ENCODE peak calls at places on chromosomes 2 and 18, in nine cellular contexts. One of them, this sample, is unnamed.

GRCh38 chr2:182132605-182133004 is 147.0 kb downstream of the PPP1R1C start:
- DNase-seq in NCI-H2081 treated with DMSO at 0.1 percent for 48 hours: no peak
- DNase-seq in uterus: no peak
- DNase-seq in iris pigment epithelial cell: peak; percentile 14
- DNase-seq in activated CD4-positive, CD25-positive, alpha-beta regulatory T cell treated with anti-CD3 and anti-CD28 coated beads, Interleukin-2, amount 50 U/mL, for 16 hours: no peak
- DNase-seq in T-helper 1 cell: no peak
- DNase-seq in keratinocyte: no peak
- DNase-seq in NCI-H1105 treated with DMSO at 0.1 percent for 48 hours: peak; percentile 24
- DNase-seq in Right ventricle myocardium superior: no peak
- DNase-seq in this sample: no peak

GRCh38 chr2:80292474-80292873 is 12.1 kb downstream of the LRRTM1 start:
- DNase-seq in NCI-H2081 treated with DMSO at 0.1 percent for 48 hours: no peak
- DNase-seq in iris pigment epithelial cell: no peak
- DNase-seq in keratinocyte: no peak
- DNase-seq in NCI-H1105 treated with DMSO at 0.1 percent for 48 hours: no peak
- DNase-seq in activated CD4-positive, CD25-positive, alpha-beta regulatory T cell treated with anti-CD3 and anti-CD28 coated beads, Interleukin-2, amount 50 U/mL, for 16 hours: no peak
- DNase-seq in T-helper 1 cell: no peak
- DNase-seq in Right ventricle myocardium superior: no peak
- DNase-seq in uterus: no peak
- DNase-seq in this sample: no peak

GRCh38 chr2:20446280-20446916 is 476 bp upstream of the RHOB start:
- DNase-seq in Right ventricle myocardium superior: peak; percentile 56
- DNase-seq in iris pigment epithelial cell: no peak
- DNase-seq in activated CD4-positive, CD25-positive, alpha-beta regulatory T cell treated with anti-CD3 and anti-CD28 coated beads, Interleukin-2, amount 50 U/mL, for 16 hours: no peak
- DNase-seq in uterus: peak; percentile 55
- DNase-seq in T-helper 1 cell: no peak
- DNase-seq in NCI-H1105 treated with DMSO at 0.1 percent for 48 hours: no peak
- DNase-seq in NCI-H2081 treated with DMSO at 0.1 percent for 48 hours: no peak
- DNase-seq in keratinocyte: no peak
- DNase-seq in this sample: no peak

GRCh38 chr18:21703241-21703820 is 1.2 kb downstream of the ABHD3 start:
- DNase-seq in iris pigment epithelial cell: no peak
- DNase-seq in keratinocyte: no peak
- DNase-seq in T-helper 1 cell: no peak
- DNase-seq in NCI-H2081 treated with DMSO at 0.1 percent for 48 hours: no peak
- DNase-seq in Right ventricle myocardium superior: no peak
- DNase-seq in uterus: no peak
- DNase-seq in NCI-H1105 treated with DMSO at 0.1 percent for 48 hours: peak; percentile 30
- DNase-seq in activated CD4-positive, CD25-positive, alpha-beta regulatory T cell treated with anti-CD3 and anti-CD28 coated beads, Interleukin-2, amount 50 U/mL, for 16 hours: no peak
- DNase-seq in this sample: no peak

GRCh38 chr2:241595600-241596140 is 37.1 kb downstream of the BOK start:
- DNase-seq in keratinocyte: no peak
- DNase-seq in uterus: no peak
- DNase-seq in activated CD4-positive, CD25-positive, alpha-beta regulatory T cell treated with anti-CD3 and anti-CD28 coated beads, Interleukin-2, amount 50 U/mL, for 16 hours: no peak
- DNase-seq in T-helper 1 cell: no peak
- DNase-seq in NCI-H2081 treated with DMSO at 0.1 percent for 48 hours: no peak
- DNase-seq in iris pigment epithelial cell: no peak
- DNase-seq in Right ventricle myocardium superior: no peak
- DNase-seq in NCI-H1105 treated with DMSO at 0.1 percent for 48 hours: no peak
- DNase-seq in this sample: no peak

GRCh38 chr18:48136051-48136543 is 205.6 kb upstream of the SMAD2 start:
- DNase-seq in Right ventricle myocardium superior: peak; percentile 57
- DNase-seq in T-helper 1 cell: no peak
- DNase-seq in iris pigment epithelial cell: no peak
- DNase-seq in uterus: no peak
- DNase-seq in activated CD4-positive, CD25-positive, alpha-beta regulatory T cell treated with anti-CD3 and anti-CD28 coated beads, Interleukin-2, amount 50 U/mL, for 16 hours: no peak
- DNase-seq in NCI-H1105 treated with DMSO at 0.1 percent for 48 hours: peak; percentile 54
- DNase-seq in keratinocyte: no peak
- DNase-seq in NCI-H2081 treated with DMSO at 0.1 percent for 48 hours: no peak
- DNase-seq in this sample: no peak

GRCh38 chr2:107669335-107669734 is 157.4 kb upstream of the RGPD4 start:
- DNase-seq in NCI-H1105 treated with DMSO at 0.1 percent for 48 hours: peak; percentile 49
- DNase-seq in T-helper 1 cell: no peak
- DNase-seq in iris pigment epithelial cell: peak; percentile 57
- DNase-seq in activated CD4-positive, CD25-positive, alpha-beta regulatory T cell treated with anti-CD3 and anti-CD28 coated beads, Interleukin-2, amount 50 U/mL, for 16 hours: no peak
- DNase-seq in keratinocyte: no peak
- DNase-seq in uterus: no peak
- DNase-seq in Right ventricle myocardium superior: no peak
- DNase-seq in NCI-H2081 treated with DMSO at 0.1 percent for 48 hours: no peak
- DNase-seq in this sample: no peak

GRCh38 chr2:112946086-112946485 is 31.7 kb upstream of the IL36G start:
- DNase-seq in T-helper 1 cell: no peak
- DNase-seq in iris pigment epithelial cell: no peak
- DNase-seq in activated CD4-positive, CD25-positive, alpha-beta regulatory T cell treated with anti-CD3 and anti-CD28 coated beads, Interleukin-2, amount 50 U/mL, for 16 hours: no peak
- DNase-seq in Right ventricle myocardium superior: no peak
- DNase-seq in NCI-H1105 treated with DMSO at 0.1 percent for 48 hours: no peak
- DNase-seq in NCI-H2081 treated with DMSO at 0.1 percent for 48 hours: no peak
- DNase-seq in uterus: no peak
- DNase-seq in keratinocyte: no peak
- DNase-seq in this sample: no peak

GRCh38 chr18:58045265-58046086 is 1.4 kb downstream of the NEDD4L start:
- DNase-seq in NCI-H2081 treated with DMSO at 0.1 percent for 48 hours: no peak
- DNase-seq in Right ventricle myocardium superior: peak; percentile 44
- DNase-seq in uterus: peak; percentile 20
- DNase-seq in activated CD4-positive, CD25-positive, alpha-beta regulatory T cell treated with anti-CD3 and anti-CD28 coated beads, Interleukin-2, amount 50 U/mL, for 16 hours: no peak
- DNase-seq in NCI-H1105 treated with DMSO at 0.1 percent for 48 hours: peak; percentile 73
- DNase-seq in iris pigment epithelial cell: peak; percentile 39
- DNase-seq in T-helper 1 cell: no peak
- DNase-seq in keratinocyte: peak; percentile 35
- DNase-seq in this sample: no peak

GRCh38 chr2:8090748-8091700 is 590.8 kb upstream of the ID2 start:
- DNase-seq in Right ventricle myocardium superior: peak; percentile 73
- DNase-seq in keratinocyte: peak; percentile 58
- DNase-seq in activated CD4-positive, CD25-positive, alpha-beta regulatory T cell treated with anti-CD3 and anti-CD28 coated beads, Interleukin-2, amount 50 U/mL, for 16 hours: no peak
- DNase-seq in T-helper 1 cell: peak; percentile 61
- DNase-seq in uterus: peak; percentile 29
- DNase-seq in NCI-H1105 treated with DMSO at 0.1 percent for 48 hours: no peak
- DNase-seq in NCI-H2081 treated with DMSO at 0.1 percent for 48 hours: no peak
- DNase-seq in iris pigment epithelial cell: peak; percentile 82
- DNase-seq in this sample: peak; percentile 18

GRCh38 chr2:54455584-54456525 is at the start of gene SPTBN1:
- DNase-seq in iris pigment epithelial cell: peak; percentile 94
- DNase-seq in activated CD4-positive, CD25-positive, alpha-beta regulatory T cell treated with anti-CD3 and anti-CD28 coated beads, Interleukin-2, amount 50 U/mL, for 16 hours: no peak
- DNase-seq in NCI-H1105 treated with DMSO at 0.1 percent for 48 hours: peak; percentile 83
- DNase-seq in keratinocyte: no peak
- DNase-seq in NCI-H2081 treated with DMSO at 0.1 percent for 48 hours: no peak
- DNase-seq in uterus: peak; percentile 95
- DNase-seq in Right ventricle myocardium superior: peak; percentile 94
- DNase-seq in T-helper 1 cell: no peak
- DNase-seq in this sample: peak; percentile 83

GRCh38 chr2:232319117-232320037 is 59.2 kb upstream of the ALPP start:
- DNase-seq in T-helper 1 cell: no peak
- DNase-seq in NCI-H1105 treated with DMSO at 0.1 percent for 48 hours: no peak
- DNase-seq in Right ventricle myocardium superior: no peak
- DNase-seq in NCI-H2081 treated with DMSO at 0.1 percent for 48 hours: no peak
- DNase-seq in keratinocyte: no peak
- DNase-seq in activated CD4-positive, CD25-positive, alpha-beta regulatory T cell treated with anti-CD3 and anti-CD28 coated beads, Interleukin-2, amount 50 U/mL, for 16 hours: no peak
- DNase-seq in iris pigment epithelial cell: no peak
- DNase-seq in uterus: no peak
- DNase-seq in this sample: no peak

GRCh38 chr2:122136071-122136470 is 380.6 kb downstream of the TSN start:
- DNase-seq in T-helper 1 cell: no peak
- DNase-seq in NCI-H2081 treated with DMSO at 0.1 percent for 48 hours: no peak
- DNase-seq in activated CD4-positive, CD25-positive, alpha-beta regulatory T cell treated with anti-CD3 and anti-CD28 coated beads, Interleukin-2, amount 50 U/mL, for 16 hours: no peak
- DNase-seq in keratinocyte: no peak
- DNase-seq in Right ventricle myocardium superior: no peak
- DNase-seq in iris pigment epithelial cell: peak; percentile 11
- DNase-seq in uterus: no peak
- DNase-seq in NCI-H1105 treated with DMSO at 0.1 percent for 48 hours: no peak
- DNase-seq in this sample: no peak

GRCh38 chr2:46793423-46794416 is 121.9 kb downstream of the MCFD2 start:
- DNase-seq in Right ventricle myocardium superior: no peak
- DNase-seq in T-helper 1 cell: no peak
- DNase-seq in NCI-H2081 treated with DMSO at 0.1 percent for 48 hours: no peak
- DNase-seq in uterus: no peak
- DNase-seq in NCI-H1105 treated with DMSO at 0.1 percent for 48 hours: no peak
- DNase-seq in iris pigment epithelial cell: no peak
- DNase-seq in keratinocyte: no peak
- DNase-seq in activated CD4-positive, CD25-positive, alpha-beta regulatory T cell treated with anti-CD3 and anti-CD28 coated beads, Interleukin-2, amount 50 U/mL, for 16 hours: no peak
- DNase-seq in this sample: no peak

GRCh38 chr2:152627010-152627957 is 90.0 kb downstream of the PRPF40A start:
- DNase-seq in iris pigment epithelial cell: peak; percentile 57
- DNase-seq in NCI-H1105 treated with DMSO at 0.1 percent for 48 hours: peak; percentile 21
- DNase-seq in uterus: no peak
- DNase-seq in T-helper 1 cell: no peak
- DNase-seq in keratinocyte: no peak
- DNase-seq in activated CD4-positive, CD25-positive, alpha-beta regulatory T cell treated with anti-CD3 and anti-CD28 coated beads, Interleukin-2, amount 50 U/mL, for 16 hours: no peak
- DNase-seq in NCI-H2081 treated with DMSO at 0.1 percent for 48 hours: no peak
- DNase-seq in Right ventricle myocardium superior: no peak
- DNase-seq in this sample: no peak

GRCh38 chr2:233700028-233700635 is 7.4 kb downstream of the UGT1A6 start:
- DNase-seq in uterus: no peak
- DNase-seq in T-helper 1 cell: no peak
- DNase-seq in iris pigment epithelial cell: peak; percentile 62
- DNase-seq in keratinocyte: no peak
- DNase-seq in activated CD4-positive, CD25-positive, alpha-beta regulatory T cell treated with anti-CD3 and anti-CD28 coated beads, Interleukin-2, amount 50 U/mL, for 16 hours: no peak
- DNase-seq in Right ventricle myocardium superior: no peak
- DNase-seq in NCI-H1105 treated with DMSO at 0.1 percent for 48 hours: peak; percentile 66
- DNase-seq in NCI-H2081 treated with DMSO at 0.1 percent for 48 hours: no peak
- DNase-seq in this sample: no peak

GRCh38 chr2:120298173-120298835 is 45.7 kb downstream of the RALB start:
- DNase-seq in activated CD4-positive, CD25-positive, alpha-beta regulatory T cell treated with anti-CD3 and anti-CD28 coated beads, Interleukin-2, amount 50 U/mL, for 16 hours: no peak
- DNase-seq in Right ventricle myocardium superior: no peak
- DNase-seq in iris pigment epithelial cell: peak; percentile 81
- DNase-seq in NCI-H2081 treated with DMSO at 0.1 percent for 48 hours: no peak
- DNase-seq in keratinocyte: no peak
- DNase-seq in uterus: no peak
- DNase-seq in T-helper 1 cell: no peak
- DNase-seq in NCI-H1105 treated with DMSO at 0.1 percent for 48 hours: no peak
- DNase-seq in this sample: no peak

GRCh38 chr2:133421516-133422324 is 146.5 kb downstream of the NCKAP5 start:
- DNase-seq in NCI-H2081 treated with DMSO at 0.1 percent for 48 hours: no peak
- DNase-seq in Right ventricle myocardium superior: no peak
- DNase-seq in iris pigment epithelial cell: peak; percentile 37
- DNase-seq in uterus: no peak
- DNase-seq in NCI-H1105 treated with DMSO at 0.1 percent for 48 hours: no peak
- DNase-seq in T-helper 1 cell: no peak
- DNase-seq in activated CD4-positive, CD25-positive, alpha-beta regulatory T cell treated with anti-CD3 and anti-CD28 coated beads, Interleukin-2, amount 50 U/mL, for 16 hours: no peak
- DNase-seq in keratinocyte: no peak
- DNase-seq in this sample: no peak

GRCh38 chr2:172953411-172953810 is 122.2 kb upstream of the MAP3K20 start:
- DNase-seq in uterus: no peak
- DNase-seq in activated CD4-positive, CD25-positive, alpha-beta regulatory T cell treated with anti-CD3 and anti-CD28 coated beads, Interleukin-2, amount 50 U/mL, for 16 hours: no peak
- DNase-seq in NCI-H2081 treated with DMSO at 0.1 percent for 48 hours: no peak
- DNase-seq in keratinocyte: no peak
- DNase-seq in iris pigment epithelial cell: no peak
- DNase-seq in NCI-H1105 treated with DMSO at 0.1 percent for 48 hours: no peak
- DNase-seq in T-helper 1 cell: no peak
- DNase-seq in Right ventricle myocardium superior: no peak
- DNase-seq in this sample: no peak

This sample was measured in tibial nerve.